ENCODE peak calls at places on chromosomes 7 and 10, in five cellular contexts. P, E, S, M and N are unnamed samples.

GRCh38 chr7:101518348-101518747 is 110.7 kb downstream of the MYL10 start:
- DNase-seq in P (no peak), M (no peak), S (no peak), E (no peak), N (no peak)

GRCh38 chr7:129640400-129640799 is 28.9 kb downstream of the NRF1 start:
- DNase-seq in P (no peak), E (no peak), S (no peak), M (no peak), N (no peak)

GRCh38 chr7:156780724-156781455 is 112.1 kb downstream of the LMBR1 start:
- DNase-seq in S (no peak), E (no peak), M (no peak), P (no peak), N (no peak)

GRCh38 chr7:8063706-8064297 is 95.2 kb downstream of the GLCCI1 start:
- DNase-seq in S (no peak), P (no peak), E (no peak), M (no peak), N (peak; percentile 1)

GRCh38 chr7:33516634-33517033 is 387.3 kb downstream of the BBS9 start:
- DNase-seq in P (no peak), E (no peak), S (no peak), M (no peak), N (no peak)

GRCh38 chr10:132735341-132735775 is 50.6 kb downstream of the NKX6-2 start:
- DNase-seq in P (no peak), M (no peak), E (no peak), S (no peak), N (no peak)

GRCh38 chr10:27724287-27724686 is 21.3 kb downstream of the MKX start:
- DNase-seq in E (no peak), P (no peak), S (no peak), M (no peak), N (no peak)

GRCh38 chr7:37097276-37097675 is 351.4 kb downstream of the ELMO1 start:
- DNase-seq in P (no peak), M (no peak), S (no peak), E (no peak), N (no peak)

GRCh38 chr7:124818807-124819206 is 53.2 kb upstream of the GPR37 start:
- DNase-seq in E (no peak), M (no peak), P (no peak), S (no peak), N (no peak)

DNA sequence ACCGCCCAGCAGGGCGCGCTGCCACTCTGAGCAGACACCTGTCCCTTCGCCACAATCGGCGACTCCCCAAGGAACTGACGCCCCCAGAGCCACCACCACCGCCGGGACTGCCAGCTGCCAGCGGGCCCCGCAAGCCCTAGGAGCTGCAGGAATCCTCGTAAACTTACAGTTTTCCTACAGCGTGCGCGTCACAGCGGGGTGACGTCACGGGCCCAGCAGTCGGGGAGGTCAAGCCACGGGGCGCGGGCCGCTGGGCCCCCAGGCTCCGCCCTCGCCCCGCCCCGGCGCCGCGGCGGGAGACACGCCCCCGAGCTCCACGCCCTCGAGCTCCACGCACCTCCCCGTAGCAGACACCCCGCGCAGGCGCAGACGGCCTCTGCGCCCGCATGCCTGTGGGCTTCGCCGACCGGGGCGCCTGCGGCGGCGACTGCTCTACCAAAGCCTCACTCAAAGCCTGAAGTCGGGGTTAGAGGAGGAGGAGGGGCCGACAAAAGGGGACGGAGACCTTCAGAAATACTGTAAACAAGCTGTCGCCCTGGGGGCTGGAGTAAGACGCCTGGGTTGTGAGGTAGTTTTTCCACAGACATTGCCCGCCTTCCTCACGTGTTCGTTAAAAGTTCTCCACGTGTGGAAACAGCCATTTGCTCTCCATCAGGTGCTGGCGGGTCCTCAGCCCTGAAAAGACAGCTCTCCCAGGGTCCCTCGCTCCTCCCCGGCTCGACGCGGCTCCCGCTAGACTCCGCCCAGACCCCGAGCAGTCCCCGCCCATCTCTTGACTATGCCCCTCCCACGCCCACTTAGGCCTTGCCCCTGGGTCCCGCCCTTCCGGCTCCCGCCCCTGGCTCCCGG is at the start of gene ZNF438:
- DNase-seq in S (peak; percentile 97), M (peak; percentile 98), E (peak; percentile 69), P (peak; percentile 95), N (peak; percentile 95)
- TF ChIP-seq CTCF in S (peak; percentile 86), M (peak; percentile 58), E (peak; percentile 76), P (peak; percentile 26), N (peak; percentile 59)

GRCh38 chr10:58576736-58577366 is 64.2 kb downstream of the BICC1 start:
- DNase-seq in M (no peak), S (no peak), E (no peak), P (no peak), N (no peak)

GRCh38 chr10:58573144-58573543 is 60.5 kb downstream of the BICC1 start:
- DNase-seq in E (no peak), S (no peak), P (no peak), M (no peak), N (no peak)

GRCh38 chr10:58570979-58571378 is 58.3 kb downstream of the BICC1 start:
- DNase-seq in S (no peak), E (no peak), P (no peak), M (no peak), N (no peak)

GRCh38 chr10:58577394-58577793 is 64.7 kb downstream of the BICC1 start:
- DNase-seq in S (no peak), P (no peak), E (no peak), M (no peak), N (no peak)

GRCh38 chr10:58573970-58574538 is 61.4 kb downstream of the BICC1 start:
- DNase-seq in E (no peak), P (no peak), S (no peak), M (no peak), N (no peak)
- H3K27ac ChIP-seq in E (no peak overlapping the region), P (no peak overlapping the region), S (no peak overlapping the region), M (no peak overlapping the region), N (no peak overlapping the region)

GRCh38 chr7:26237035-26237807 is 35.7 kb downstream of the CBX3 start:
- DNase-seq in S (no peak), E (no peak), M (no peak), P (no peak), N (no peak)

GRCh38 chr7:26238004-26238403 is 36.5 kb downstream of the CBX3 start:
- DNase-seq in P (no peak), S (no peak), E (no peak), M (no peak), N (no peak)

GRCh38 chr7:26233902-26234511 is 32.5 kb downstream of the CBX3 start:
- DNase-seq in E (no peak), S (no peak), P (no peak), M (no peak), N (no peak)
- TF ChIP-seq CTCF in E (no peak), S (peak; percentile 9), P (no peak), M (no peak), N (no peak)

GRCh38 chr10:110408203-110408871 is 89.4 kb upstream of the DUSP5 start:
- DNase-seq in P (no peak), M (no peak), E (no peak), S (no peak), N (peak; percentile 73)
- H3K27ac ChIP-seq in P (no peak overlapping the region), M (peak overlapping the region; percentile 92), E (no peak overlapping the region), S (no peak overlapping the region), N (peak overlapping the region; percentile 96)

DNA sequence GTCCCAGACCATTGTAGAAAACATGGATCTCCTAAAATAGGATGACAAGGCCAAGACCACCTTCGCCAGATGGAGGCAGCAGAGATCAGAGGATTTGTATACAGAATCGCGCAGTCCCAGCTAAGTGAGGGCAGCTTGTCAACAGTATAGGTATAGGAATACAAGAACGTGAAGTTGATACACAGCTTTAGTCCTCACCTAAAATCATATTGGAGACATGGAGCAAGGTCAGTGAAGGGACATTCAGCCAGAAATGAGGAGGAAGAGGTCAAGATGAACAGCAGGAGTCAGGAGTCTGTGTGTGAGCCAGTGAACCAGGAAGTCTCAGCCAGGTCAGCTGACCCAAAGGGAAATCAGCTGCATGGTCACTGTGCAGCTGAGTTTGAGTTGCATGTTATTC is 263.4 kb upstream of the PRKCQ start:
- DNase-seq in E (no peak), S (peak; percentile 24), P (no peak), M (no peak), N (no peak)
- TF ChIP-seq CTCF in E (no peak), S (peak; percentile 63), P (no peak), M (no peak), N (no peak)

GRCh38 chr10:124878457-124878739 is 63.5 kb upstream of the ZRANB1 start:
- DNase-seq in M (no peak), P (no peak), S (no peak), E (no peak), N (no peak)
- H3K27ac ChIP-seq in M (no peak overlapping the region), P (peak overlapping the region; percentile 30), S (no peak overlapping the region), E (no peak overlapping the region), N (no peak overlapping the region)

DNA sequence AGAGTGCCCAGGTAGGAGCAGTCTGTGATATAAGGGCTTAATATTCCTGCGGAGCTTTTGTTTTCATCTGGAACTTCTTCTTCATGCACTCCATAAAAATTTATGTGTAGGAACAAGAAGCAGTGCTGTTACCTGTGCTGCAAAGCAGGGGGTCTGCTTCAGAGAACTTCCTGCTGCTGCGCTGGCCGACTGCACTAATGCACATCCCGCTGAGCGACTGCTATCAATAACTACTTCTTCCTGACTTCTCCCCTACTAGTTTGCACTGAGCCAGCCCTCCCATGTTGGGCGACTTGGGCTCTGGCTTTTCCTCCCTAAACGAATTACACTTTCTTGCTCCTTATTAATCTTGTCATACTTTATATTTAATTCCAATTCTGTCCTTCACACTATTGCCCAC is 150.3 kb downstream of the NEBL start:
- DNase-seq in E (no peak), P (no peak), M (no peak), S (no peak), N (no peak)
- TF ChIP-seq CTCF in E (no peak), P (no peak), M (no peak), S (no peak), N (no peak)

GRCh38 chr7:6512892-6513291 is 38.4 kb downstream of the GRID2IP start:
- DNase-seq in P (no peak), S (no peak), E (no peak), M (no peak), N (no peak)
- H3K27ac ChIP-seq in P (no peak overlapping the region), S (no peak overlapping the region), E (no peak overlapping the region), M (no peak overlapping the region), N (no peak overlapping the region)

GRCh38 chr7:142554555-142555532 is 194.4 kb upstream of the PRSS1 start:
- DNase-seq in P (no peak), E (no peak), M (no peak), S (no peak), N (no peak)

GRCh38 chr7:142553216-142553615 is 196.1 kb upstream of the PRSS1 start:
- DNase-seq in E (no peak), M (no peak), P (no peak), S (no peak), N (no peak)

GRCh38 chr7:142560166-142560565 is 189.1 kb upstream of the PRSS1 start:
- DNase-seq in E (no peak), S (no peak), P (no peak), M (no peak), N (no peak)

GRCh38 chr7:142557971-142558582 is 191.2 kb upstream of the PRSS1 start:
- DNase-seq in P (no peak), E (no peak), S (peak; percentile 73), M (peak; percentile 44), N (no peak)

DNA sequence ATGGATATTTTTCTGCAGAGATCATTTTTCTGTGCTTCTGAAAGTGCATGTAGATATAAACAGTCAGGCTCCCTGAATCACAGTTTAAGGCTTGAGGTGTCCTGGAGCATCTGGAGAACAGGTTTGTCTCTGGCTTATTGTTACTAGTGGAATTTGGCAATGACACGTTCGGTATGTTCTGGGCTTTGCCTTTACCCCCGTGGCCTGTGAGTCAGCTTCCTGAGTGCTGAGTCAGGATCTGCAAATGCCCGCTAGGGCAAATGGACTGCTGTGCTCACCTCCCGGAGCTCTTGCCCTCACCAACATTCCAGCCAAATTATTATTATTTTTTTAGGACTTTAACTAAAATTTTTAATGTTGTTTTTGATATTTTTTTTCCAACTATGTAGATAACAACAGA is 192.5 kb upstream of the PRSS1 start:
- DNase-seq in P (peak; percentile 71), E (peak; percentile 94), M (peak; percentile 65), S (no peak), N (peak; percentile 89)
- TF ChIP-seq CTCF in P (no peak), E (no peak), M (no peak), S (no peak), N (peak; percentile 27)